ENCODE peak calls at places on chromosomes 16 and 17, in six cellular contexts. T is transverse colon, O is K562, Z is suprapubic skin, S is stomach, N is prostate gland. B is an unnamed sample.

GRCh38 chr16:79429276-79430128 is 171.0 kb downstream of the MAF start:
- DNase-seq in O (no peak), T (peak; percentile 11), S (no peak), Z (no peak), N (no peak), B (no peak)

GRCh38 chr17:39695089-39695474 is 4.8 kb upstream of the ERBB2 start:
- DNase-seq in S (no peak), N (no peak), T (no peak), O (no peak), Z (no peak), B (no peak)

GRCh38 chr16:24580665-24581064 is 41.3 kb downstream of the RBBP6 start:
- DNase-seq in T (no peak), O (no peak), N (no peak), S (no peak), Z (no peak), B (no peak)

GRCh38 chr16:10016761-10017160 is 165.5 kb downstream of the GRIN2A start:
- DNase-seq in S (no peak), N (no peak), T (no peak), O (no peak), Z (no peak), B (no peak)

GRCh38 chr16:22668318-22668717 is 145.6 kb upstream of the HS3ST2 start:
- DNase-seq in S (no peak), O (no peak), N (no peak), Z (peak; percentile 32), T (no peak), B (no peak)

GRCh38 chr16:30472328-30472942 is at the start of gene ITGAL:
- DNase-seq in O (no peak), Z (no peak), S (peak; percentile 56), T (peak; percentile 72), N (no peak), B (no peak)

GRCh38 chr17:2090804-2091534 is 36.1 kb downstream of the HIC1 start:
- DNase-seq in O (no peak), S (no peak), N (no peak), Z (no peak), T (peak; percentile 56), B (no peak)

GRCh38 chr16:84199861-84200260 is 8.9 kb downstream of the ADAD2 start:
- DNase-seq in T (no peak), S (no peak), Z (no peak), O (no peak), N (peak; percentile 47), B (no peak)

GRCh38 chr17:37640016-37640415 is 3.2 kb downstream of the DDX52 start:
- DNase-seq in S (no peak), N (no peak), O (no peak), T (no peak), Z (no peak), B (no peak)

GRCh38 chr16:3907586-3907985 is 27.1 kb upstream of the CREBBP start:
- DNase-seq in N (no peak), S (no peak), T (no peak), O (no peak), Z (peak; percentile 28), B (no peak)

GRCh38 chr16:84841787-84842300 is 22.1 kb downstream of the CRISPLD2 start:
- DNase-seq in Z (no peak), O (no peak), N (peak; percentile 87), T (peak; percentile 83), S (peak; percentile 85), B (peak; percentile 80)

GRCh38 chr17:19570497-19571151 is 37.0 kb downstream of the SLC47A1 start:
- DNase-seq in O (no peak), T (peak; percentile 60), N (no peak), Z (no peak), S (no peak), B (no peak)

GRCh38 chr16:51321251-51321650 is 170.2 kb upstream of the SALL1 start:
- DNase-seq in T (no peak), S (no peak), O (no peak), N (no peak), Z (no peak), B (no peak)

GRCh38 chr16:8686879-8687278 is 12.5 kb downstream of the ABAT start:
- DNase-seq in Z (no peak), N (no peak), O (no peak), S (no peak), T (peak; percentile 10), B (no peak)

GRCh38 chr16:1613728-1614225 is 1.6 kb downstream of the CRAMP1 start:
- DNase-seq in T (peak; percentile 24), S (peak; percentile 30), O (peak; percentile 40), N (peak; percentile 10), Z (no peak), B (no peak)

GRCh38 chr16:28013392-28013791 is 50.1 kb downstream of the GSG1L start:
- DNase-seq in N (no peak), T (no peak), S (no peak), O (no peak), Z (no peak), B (no peak)

GRCh38 chr17:82384730-82385429 is 13.3 kb downstream of the UTS2R start:
- DNase-seq in S (peak; percentile 85), O (no peak), Z (no peak), T (peak; percentile 50), N (peak; percentile 82), B (peak; percentile 87)

GRCh38 chr16:74100405-74101316 is 196.0 kb upstream of the PSMD7 start:
- DNase-seq in S (no peak), T (no peak), O (no peak), N (no peak), Z (no peak), B (no peak)

GRCh38 chr17:39340731-39341130 is 60.7 kb downstream of the FBXL20 start:
- DNase-seq in Z (no peak), O (no peak), S (no peak), N (no peak), T (no peak), B (no peak)

GRCh38 chr17:21300601-21301571 is 16.4 kb downstream of the MAP2K3 start:
- DNase-seq in O (no peak), T (no peak), N (no peak), Z (no peak), S (no peak), B (no peak)

GRCh38 chr17:18953231-18953728 is 1.3 kb downstream of the SLC5A10 start:
- DNase-seq in S (no peak), T (no peak), N (no peak), O (no peak), Z (no peak), B (no peak)

GRCh38 chr17:82269882-82270500 is 3.5 kb downstream of the CSNK1D start:
- DNase-seq in T (no peak), O (no peak), S (peak; percentile 60), N (no peak), Z (no peak), B (no peak)

GRCh38 chr16:72277749-72278148 is 105.8 kb upstream of the PMFBP1 start:
- DNase-seq in O (no peak), T (no peak), N (no peak), Z (no peak), S (no peak), B (no peak)

GRCh38 chr16:89972244-89973234 is 24.0 kb downstream of the DEF8 start:
- DNase-seq in N (peak; percentile 86), O (peak; percentile 100), S (peak; percentile 94), T (peak; percentile 94), Z (peak; percentile 92), B (peak; percentile 86)
- TF ChIP-seq POLR2A in N (peak; percentile 76), O (peak; percentile 97), S (peak; percentile 56), T (peak; percentile 84), Z (peak; percentile 85), B (peak; percentile 61)

GRCh38 chr17:29697371-29697770 is 74.7 kb upstream of the CORO6 start:
- DNase-seq in S (no peak), N (no peak), O (no peak), T (no peak), Z (no peak), B (no peak)

GRCh38 chr17:29698019-29698777 is 75.5 kb upstream of the CORO6 start:
- DNase-seq in O (no peak), T (no peak), S (no peak), Z (no peak), N (no peak), B (no peak)

GRCh38 chr17:29698837-29699236 is 76.1 kb upstream of the CORO6 start:
- DNase-seq in S (no peak), O (no peak), N (no peak), Z (no peak), T (no peak), B (no peak)

GRCh38 chr17:29693751-29694150 is 71.0 kb upstream of the CORO6 start:
- DNase-seq in Z (no peak), T (no peak), N (no peak), S (no peak), O (no peak), B (no peak)

DNA sequence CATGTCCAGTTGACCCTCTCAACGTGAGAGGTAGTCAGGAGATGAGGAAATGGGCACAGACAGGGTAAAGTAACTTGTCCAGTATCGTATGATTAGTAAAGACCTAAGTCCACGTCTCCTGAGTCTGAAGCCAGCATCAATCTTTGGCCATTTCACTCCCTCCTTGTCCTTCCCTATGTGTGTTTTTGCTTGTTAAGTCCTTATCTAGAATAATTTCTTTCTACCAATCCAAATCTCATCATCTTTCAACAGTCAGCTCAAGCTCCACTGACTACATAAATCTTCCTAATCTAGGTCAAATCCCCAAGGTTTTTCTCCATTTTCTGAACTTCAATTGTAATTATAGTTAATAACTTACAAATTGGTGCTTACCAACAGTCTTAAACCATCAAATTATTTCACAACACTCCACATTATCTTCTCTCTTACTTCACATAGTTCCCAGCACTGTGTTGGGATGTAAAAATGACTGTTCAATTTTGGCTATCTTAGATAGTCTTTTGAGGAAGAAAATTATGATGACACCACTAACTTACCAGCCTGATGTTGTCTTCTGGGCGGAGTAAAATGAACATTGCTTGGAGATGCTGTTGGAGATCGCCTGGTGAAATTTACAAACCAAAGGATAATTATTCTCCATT is 72.3 kb upstream of the CORO6 start:
- DNase-seq in O (no peak), S (no peak), Z (no peak), T (no peak), N (no peak), B (no peak)
- TF ChIP-seq POLR2AphosphoS5 in O (no peak), S (no peak), Z (no peak), T (no peak), N (no peak), B (no peak)

DNA sequence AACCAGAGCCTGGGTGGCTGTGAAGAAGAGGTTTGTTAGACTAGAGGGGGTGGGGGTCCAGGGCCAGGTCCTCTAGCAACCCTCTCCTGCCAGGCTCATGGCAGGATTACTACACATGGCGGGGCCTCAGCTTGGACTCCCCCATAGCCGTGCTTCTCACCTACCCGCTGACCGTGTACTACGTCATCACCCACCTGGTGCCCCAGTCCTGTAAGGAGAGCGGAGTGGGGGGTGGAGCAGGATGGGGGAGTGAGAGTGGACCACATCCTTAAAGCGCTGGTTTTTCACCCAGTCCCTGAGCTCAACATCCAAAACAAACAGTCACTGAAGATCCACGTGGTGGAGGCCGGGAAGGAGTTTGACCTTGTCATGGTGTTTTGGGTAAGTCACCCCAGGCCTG is 4.2 kb upstream of the CXCL16 start:
- DNase-seq in O (no peak), T (no peak), Z (no peak), N (no peak), S (no peak), B (no peak)
- H3K27me3 ChIP-seq in O (peaks cover 18% of the 10 kb centered on the region), T (peaks cover 17% of the 10 kb centered on the region), Z (peaks cover 14% of the 10 kb centered on the region), N (no peaks in the 10 kb centered on the region), S (no peaks in the 10 kb centered on the region), B (no peaks in the 10 kb centered on the region)

GRCh38 chr16:50154369-50154947 is 1.4 kb downstream of the TENT4B start:
- DNase-seq in T (peak; percentile 15), Z (peak; percentile 70), S (no peak), O (peak; percentile 27), N (no peak), B (no peak)
- TF ChIP-seq POLR2A in T (no peak), Z (no peak), S (no peak), O (no peak), N (no peak), B (no peak)